ENCODE peak calls at places on chromosome 6, in six cellular contexts. One of them, this sample, is unnamed.
A peak's percentile ranks its signal among the peaks of the same experiment; 100 is the strongest.

GRCh38 chr6:144447487-144447886 is 162.4 kb downstream of the UTRN start:
- DNase-seq in endothelial cell: no peak
- DNase-seq in NCI-H1092 treated with DMSO at 0.1 percent for 48 hours: no peak
- DNase-seq in HEK293T: no peak
- DNase-seq in fibroblast of the conjunctiva: no peak
- DNase-seq in ovary: no peak
- DNase-seq in this sample: no peak

GRCh38 chr6:139654888-139655782 is 280.7 kb upstream of the CITED2 start:
- DNase-seq in endothelial cell: no peak
- DNase-seq in NCI-H1092 treated with DMSO at 0.1 percent for 48 hours: no peak
- DNase-seq in HEK293T: no peak
- DNase-seq in fibroblast of the conjunctiva: no peak
- DNase-seq in ovary: no peak
- DNase-seq in this sample: no peak

GRCh38 chr6:56223995-56224394 is 23.4 kb downstream of the COL21A1 start:
- DNase-seq in endothelial cell: no peak
- DNase-seq in NCI-H1092 treated with DMSO at 0.1 percent for 48 hours: no peak
- DNase-seq in HEK293T: no peak
- DNase-seq in fibroblast of the conjunctiva: no peak
- DNase-seq in ovary: no peak
- DNase-seq in this sample: no peak

GRCh38 chr6:4516206-4516605 is 260.0 kb upstream of the CDYL start:
- DNase-seq in endothelial cell: no peak
- DNase-seq in NCI-H1092 treated with DMSO at 0.1 percent for 48 hours: no peak
- DNase-seq in HEK293T: no peak
- DNase-seq in fibroblast of the conjunctiva: no peak
- DNase-seq in ovary: no peak
- DNase-seq in this sample: no peak

GRCh38 chr6:56902551-56903464 is 52.1 kb upstream of the BEND6 start:
- DNase-seq in endothelial cell: no peak
- DNase-seq in NCI-H1092 treated with DMSO at 0.1 percent for 48 hours: peak; percentile 19
- DNase-seq in HEK293T: peak; percentile 28
- DNase-seq in fibroblast of the conjunctiva: peak; percentile 51
- DNase-seq in ovary: peak; percentile 52
- DNase-seq in this sample: no peak

GRCh38 chr6:105036371-105036770 is 79.5 kb downstream of the LIN28B start:
- DNase-seq in endothelial cell: no peak
- DNase-seq in NCI-H1092 treated with DMSO at 0.1 percent for 48 hours: no peak
- DNase-seq in HEK293T: no peak
- DNase-seq in fibroblast of the conjunctiva: no peak
- DNase-seq in ovary: no peak
- DNase-seq in this sample: no peak

GRCh38 chr6:165910184-165910583 is 247.1 kb upstream of the PDE10A start:
- DNase-seq in endothelial cell: no peak
- DNase-seq in NCI-H1092 treated with DMSO at 0.1 percent for 48 hours: no peak
- DNase-seq in HEK293T: no peak
- DNase-seq in fibroblast of the conjunctiva: no peak
- DNase-seq in ovary: no peak
- DNase-seq in this sample: no peak

GRCh38 chr6:84752118-84752850 is 12.1 kb downstream of the TBX18 start:
- DNase-seq in endothelial cell: no peak
- DNase-seq in NCI-H1092 treated with DMSO at 0.1 percent for 48 hours: no peak
- DNase-seq in HEK293T: no peak
- DNase-seq in fibroblast of the conjunctiva: no peak
- DNase-seq in ovary: no peak
- DNase-seq in this sample: no peak

GRCh38 chr6:44477293-44477894 is 89.9 kb downstream of the CDC5L start:
- DNase-seq in endothelial cell: no peak
- DNase-seq in NCI-H1092 treated with DMSO at 0.1 percent for 48 hours: no peak
- DNase-seq in HEK293T: no peak
- DNase-seq in fibroblast of the conjunctiva: no peak
- DNase-seq in ovary: no peak
- DNase-seq in this sample: no peak

This sample was measured in ureter.